ENCODE peak calls at places on chromosomes 13 and 19, in five cellular contexts. S is NCI-H524; W is fibroblast of lung; K is non-pigmented ciliary epithelial cell; C is stimulated activated CD4-positive, alpha-beta T cell treated with anti-CD3 and anti-CD28 coated beads, Interleukin-4, amount 100 ng/mL, for 24 hours. Z is an unnamed sample.

GRCh38 chr13:33016414-33017409 is at the start of gene KL:
- DNase-seq in S (no peak), W (peak), K (no peak), C (no peak), Z (peak)

GRCh38 chr19:18551631-18552030 is 6.0 kb upstream of the KXD1 start:
- DNase-seq in S (no peak), W (no peak), K (no peak), C (no peak), Z (no peak)

GRCh38 chr19:10256551-10256950 is 4.5 kb downstream of the MRPL4 start:
- DNase-seq in S (no peak), W (no peak), K (no peak), C (no peak), Z (no peak)

GRCh38 chr19:1825909-1826556 is 14.0 kb upstream of the ATP8B3 start:
- DNase-seq in S (peak), W (peak), K (no peak), C (peak), Z (peak)

GRCh38 chr19:15871570-15871969 is 26.3 kb downstream of the CYP4F2 start:
- DNase-seq in S (no peak), W (no peak), K (no peak), C (no peak), Z (no peak)

GRCh38 chr19:4030981-4031380 is 23.4 kb downstream of the PIAS4 start:
- DNase-seq in S (no peak), W (no peak), K (no peak), C (no peak), Z (no peak)

GRCh38 chr13:69474286-69474685 is 633.3 kb upstream of the ATXN8OS start:
- DNase-seq in S (no peak), W (peak), K (no peak), C (no peak), Z (no peak)

GRCh38 chr19:11581740-11582139 is 4.3 kb upstream of the ACP5 start:
- DNase-seq in S (no peak), W (peak), K (no peak), C (peak), Z (peak)

GRCh38 chr13:50060718-50061117 is 45.5 kb downstream of the KCNRG start:
- DNase-seq in S (no peak), W (no peak), K (no peak), C (no peak), Z (no peak)

GRCh38 chr19:6806488-6806887 is 34.0 kb downstream of the VAV1 start:
- DNase-seq in S (no peak), W (no peak), K (no peak), C (no peak), Z (no peak)

GRCh38 chr19:40217027-40217810 is 965 bp downstream of the TTC9B start:
- DNase-seq in S (no peak), W (no peak), K (no peak), C (no peak), Z (no peak)

GRCh38 chr13:47679391-47679790 is 321.7 kb downstream of the SUCLA2 start:
- DNase-seq in S (no peak), W (peak), K (no peak), C (no peak), Z (no peak)

GRCh38 chr19:28350673-28351072 is 862.3 kb downstream of the UQCRFS1 start:
- DNase-seq in S (no peak), W (no peak), K (no peak), C (no peak), Z (no peak)

GRCh38 chr19:46537136-46538097 is 41.8 kb upstream of the PNMA8B start:
- DNase-seq in S (no peak), W (peak), K (no peak), C (peak), Z (no peak)

GRCh38 chr19:40908981-40909380 is 26.9 kb upstream of the CYP2A7 start:
- DNase-seq in S (no peak), W (no peak), K (no peak), C (no peak), Z (no peak)

GRCh38 chr13:45108716-45109706 is 11.3 kb upstream of the GTF2F2 start:
- DNase-seq in S (no peak), W (peak), K (no peak), C (no peak), Z (no peak)

GRCh38 chr13:75760182-75760981 is 124.3 kb downstream of the LMO7 start:
- DNase-seq in S (no peak), W (peak), K (no peak), C (no peak), Z (no peak)

GRCh38 chr13:100860866-100861265 is 186.3 kb upstream of the TMTC4 start:
- DNase-seq in S (no peak), W (no peak), K (no peak), C (no peak), Z (no peak)

GRCh38 chr13:111354789-111355188 is 34.3 kb downstream of the TEX29 start:
- DNase-seq in S (no peak), W (no peak), K (no peak), C (no peak), Z (no peak)

GRCh38 chr13:32811297-32811800 is 204.9 kb upstream of the KL start:
- DNase-seq in S (no peak), W (no peak), K (no peak), C (no peak), Z (peak)

GRCh38 chr13:111251646-111252448 is 68.6 kb upstream of the TEX29 start:
- DNase-seq in S (no peak), W (peak), K (no peak), C (no peak), Z (no peak)

GRCh38 chr13:35764359-35765015 is 288.0 kb upstream of the MAB21L1 start:
- DNase-seq in S (peak), W (peak), K (peak), C (no peak), Z (no peak)

GRCh38 chr19:13987101-13987890 is 18.8 kb downstream of the RFX1 start:
- DNase-seq in S (no peak), W (no peak), K (no peak), C (no peak), Z (no peak)

GRCh38 chr13:20711301-20712044 is 8.0 kb downstream of the IL17D start:
- DNase-seq in S (peak), W (no peak), K (no peak), C (no peak), Z (no peak)

GRCh38 chr19:41537789-41538188 is 38.2 kb upstream of the CEACAM21 start:
- DNase-seq in S (no peak), W (no peak), K (no peak), C (peak), Z (no peak)